ENCODE peak calls at places on chromosome 3, in six cellular contexts. S is stimulated activated naive CD8-positive, alpha-beta T cell treated with anti-CD3 and anti-CD28 coated beads, Interleukin-15, Interleukin-2, amounts not matched to agents 100 U/mL and 50 U/mL, for 24 hours; Y is PC-3; U is left ventricle myocardium superior; W is substantia nigra; I is MV-4-11. H is an unnamed sample.

GRCh38 chr3:128456776-128457715 is 9.6 kb downstream of the DNAJB8 start:
- DNase-seq in S (no peak), Y (no peak), U (no peak), W (no peak), I (no peak), H (no peak)

GRCh38 chr3:71893702-71894479 is 108.9 kb upstream of the PROK2 start:
- DNase-seq in S (no peak), Y (no peak), U (no peak), W (no peak), I (no peak), H (no peak)

GRCh38 chr3:71503525-71504249 is 79.8 kb downstream of the FOXP1 start:
- DNase-seq in S (no peak), Y (peak; percentile 77), U (no peak), W (no peak), I (no peak), H (peak; percentile 95)

GRCh38 chr3:8500966-8501365 is 657 bp upstream of the LMCD1 start:
- DNase-seq in S (no peak), Y (no peak), U (no peak), W (no peak), I (no peak), H (no peak)

GRCh38 chr3:136804164-136804563 is 14.8 kb upstream of the SLC35G2 start:
- DNase-seq in S (no peak), Y (no peak), U (no peak), W (no peak), I (no peak), H (no peak)

GRCh38 chr3:32934150-32934742 is 17.2 kb upstream of the CCR4 start:
- DNase-seq in S (no peak), Y (peak; percentile 63), U (no peak), W (no peak), I (peak; percentile 4), H (peak; percentile 47)

GRCh38 chr3:142447308-142447851 is 457 bp downstream of the XRN1 start:
- DNase-seq in S (peak; percentile 53), Y (peak; percentile 13), U (peak; percentile 41), W (peak; percentile 36), I (peak; percentile 8), H (peak; percentile 71)

GRCh38 chr3:923161-923910 is 169.5 kb upstream of the CNTN6 start:
- DNase-seq in S (no peak), Y (no peak), U (no peak), W (no peak), I (no peak), H (no peak)

GRCh38 chr3:118990818-118991560 is 43.7 kb downstream of the IGSF11 start:
- DNase-seq in S (no peak), Y (no peak), U (no peak), W (no peak), I (no peak), H (no peak)

GRCh38 chr3:12707425-12707824 is 43.5 kb upstream of the RAF1 start:
- DNase-seq in S (no peak), Y (peak; percentile 39), U (no peak), W (no peak), I (peak; percentile 54), H (peak; percentile 52)

GRCh38 chr3:47399531-47400270 is 18.9 kb downstream of the PTPN23 start:
- DNase-seq in S (no peak), Y (no peak), U (no peak), W (no peak), I (peak; percentile 67), H (peak; percentile 55)

GRCh38 chr3:135860761-135861160 is 104.8 kb upstream of the PPP2R3A start:
- DNase-seq in S (no peak), Y (no peak), U (no peak), W (no peak), I (no peak), H (no peak)

GRCh38 chr3:189727191-189727590 is 96.0 kb downstream of the TP63 start:
- DNase-seq in S (no peak), Y (no peak), U (no peak), W (no peak), I (no peak), H (peak; percentile 37)

GRCh38 chr3:33645060-33645841 is 72.8 kb downstream of the CLASP2 start:
- DNase-seq in S (peak; percentile 21), Y (no peak), U (no peak), W (no peak), I (no peak), H (peak; percentile 68)

GRCh38 chr3:126528800-126529541 is 5.0 kb downstream of the CHST13 start:
- DNase-seq in S (no peak), Y (no peak), U (peak; percentile 57), W (no peak), I (peak; percentile 83), H (peak; percentile 56)

GRCh38 chr3:85864896-85865295 is 906.1 kb downstream of the CADM2 start:
- DNase-seq in S (no peak), Y (no peak), U (no peak), W (no peak), I (no peak), H (no peak)

GRCh38 chr3:155363690-155364070 is 70.2 kb upstream of the STRIT1 start:
- DNase-seq in S (no peak), Y (no peak), U (no peak), W (no peak), I (no peak), H (no peak)

GRCh38 chr3:188439080-188439479 is 285.1 kb downstream of the LPP start:
- DNase-seq in S (peak; percentile 28), Y (no peak), U (no peak), W (no peak), I (peak; percentile 91), H (no peak)

GRCh38 chr3:61371123-61371522 is 119.9 kb upstream of the FHIT start:
- DNase-seq in S (peak; percentile 9), Y (peak; percentile 27), U (no peak), W (no peak), I (peak; percentile 14), H (no peak)

GRCh38 chr3:45760878-45761711 is 35.2 kb downstream of the SLC6A20 start:
- DNase-seq in S (peak; percentile 48), Y (peak; percentile 69), U (peak; percentile 53), W (no peak), I (peak; percentile 23), H (peak; percentile 79)

GRCh38 chr3:37768107-37768809 is 93.4 kb upstream of the CTDSPL start:
- DNase-seq in S (no peak), Y (peak; percentile 16), U (no peak), W (no peak), I (no peak), H (no peak)

GRCh38 chr3:72763751-72764440 is 84.3 kb downstream of the SHQ1 start:
- DNase-seq in S (no peak), Y (no peak), U (no peak), W (no peak), I (peak; percentile 78), H (peak; percentile 4)

GRCh38 chr3:188197388-188197847 is 43.5 kb downstream of the LPP start:
- DNase-seq in S (no peak), Y (no peak), U (peak; percentile 67), W (no peak), I (no peak), H (peak; percentile 29)

GRCh38 chr3:11548721-11549131 is 95.0 kb downstream of the VGLL4 start:
- DNase-seq in S (no peak), Y (peak; percentile 18), U (no peak), W (no peak), I (no peak), H (peak; percentile 85)

GRCh38 chr3:120145498-120146285 is 51.4 kb upstream of the GSK3B start:
- DNase-seq in S (no peak), Y (peak; percentile 94), U (no peak), W (no peak), I (no peak), H (peak; percentile 89)

GRCh38 chr3:65855370-65856100 is 183.2 kb downstream of the MAGI1 start:
- DNase-seq in S (no peak), Y (peak; percentile 38), U (no peak), W (no peak), I (no peak), H (peak; percentile 78)

GRCh38 chr3:37997321-37997720 is 6.7 kb downstream of the VILL start:
- DNase-seq in S (no peak), Y (no peak), U (no peak), W (no peak), I (no peak), H (no peak)

GRCh38 chr3:71658131-71658530 is 67.1 kb downstream of the EIF4E3 start:
- DNase-seq in S (peak; percentile 16), Y (peak; percentile 97), U (peak; percentile 90), W (no peak), I (no peak), H (peak; percentile 9)

GRCh38 chr3:12869025-12869695 is 27.8 kb upstream of the RPL32 start:
- DNase-seq in S (peak; percentile 64), Y (no peak), U (peak; percentile 71), W (no peak), I (no peak), H (no peak)

GRCh38 chr3:21747376-21747775 is 3.6 kb downstream of the ZNF385D start:
- DNase-seq in S (no peak), Y (peak; percentile 40), U (no peak), W (no peak), I (no peak), H (peak; percentile 42)

GRCh38 chr3:56915969-56916586 is 114.3 kb upstream of the ARHGEF3 start:
- DNase-seq in S (peak; percentile 74), Y (no peak), U (peak; percentile 50), W (no peak), I (peak; percentile 54), H (no peak)

H was measured in GM23248.